ENCODE peak calls at places on chromosomes 11 and 22, in nine cellular contexts. V, B, K, W, P, E, Z, S and H are unnamed samples.

GRCh38 chr11:128848815-128849455 is 18.2 kb downstream of the KCNJ1 start:
- DNase-seq in V (peak), B (peak), K (peak), W (peak), P (peak), E (peak), Z (peak), S (peak), H (no peak)

GRCh38 chr11:134330611-134331564 is 900 bp upstream of the GLB1L2 start:
- DNase-seq in V (no peak), B (no peak), K (no peak), W (no peak), P (no peak), E (no peak), Z (no peak), S (no peak), H (no peak)

GRCh38 chr11:110355011-110355744 is 58.8 kb upstream of the RDX start:
- DNase-seq in V (no peak), B (no peak), K (no peak), W (no peak), P (no peak), E (no peak), Z (no peak), S (no peak), H (no peak)

GRCh38 chr11:134920851-134921608 is 509.0 kb upstream of the B3GAT1 start:
- DNase-seq in V (no peak), B (no peak), K (no peak), W (no peak), P (no peak), E (no peak), Z (no peak), S (no peak), H (no peak)

GRCh38 chr22:47269689-47270088 is 507.2 kb downstream of the TBC1D22A start:
- DNase-seq in V (no peak), B (no peak), K (no peak), W (no peak), P (no peak), E (no peak), Z (no peak), S (no peak), H (no peak)

GRCh38 chr11:72953631-72954030 is 139.4 kb downstream of the ATG16L2 start:
- DNase-seq in V (no peak), B (no peak), K (no peak), W (no peak), P (no peak), E (no peak), Z (no peak), S (no peak), H (no peak)

GRCh38 chr11:1117970-1118369 is 39.8 kb upstream of the MUC5AC start:
- DNase-seq in V (peak), B (no peak), K (no peak), W (no peak), P (no peak), E (no peak), Z (no peak), S (no peak), H (no peak)

GRCh38 chr11:76799061-76799804 is 16.1 kb downstream of the TSKU start:
- DNase-seq in V (peak), B (peak), K (peak), W (peak), P (peak), E (peak), Z (peak), S (peak), H (peak)

GRCh38 chr11:9280655-9281301 is 15.6 kb upstream of the DENND5A start:
- DNase-seq in V (no peak), B (no peak), K (no peak), W (no peak), P (peak), E (peak), Z (peak), S (peak), H (no peak)

GRCh38 chr11:117074122-117074521 is 24.1 kb downstream of the SIK3 start:
- DNase-seq in V (no peak), B (no peak), K (no peak), W (no peak), P (no peak), E (no peak), Z (no peak), S (no peak), H (no peak)

GRCh38 chr11:64222651-64223000 is 3.4 kb downstream of the TRPT1 start:
- DNase-seq in V (no peak), B (no peak), K (no peak), W (no peak), P (no peak), E (no peak), Z (no peak), S (no peak), H (no peak)

GRCh38 chr11:63961608-63962412 is 12.6 kb upstream of the COX8A start:
- DNase-seq in V (no peak), B (no peak), K (no peak), W (no peak), P (no peak), E (no peak), Z (no peak), S (no peak), H (no peak)

GRCh38 chr11:119356349-119357031 is 10.0 kb upstream of the MFRP start:
- DNase-seq in V (peak), B (peak), K (peak), W (peak), P (peak), E (peak), Z (peak), S (peak), H (peak)

GRCh38 chr11:43842021-43842420 is 38.6 kb upstream of the ALKBH3 start:
- DNase-seq in V (no peak), B (no peak), K (no peak), W (no peak), P (no peak), E (no peak), Z (no peak), S (no peak), H (no peak)

GRCh38 chr22:18057568-18058209 is 20.1 kb upstream of the PEX26 start:
- DNase-seq in V (no peak), B (no peak), K (no peak), W (no peak), P (no peak), E (peak), Z (peak), S (peak), H (peak)

GRCh38 chr11:102568851-102569250 is 38.3 kb upstream of the MMP7 start:
- DNase-seq in V (no peak), B (no peak), K (no peak), W (no peak), P (no peak), E (no peak), Z (no peak), S (no peak), H (no peak)

GRCh38 chr22:28793976-28794584 is 6.3 kb downstream of the XBP1 start:
- DNase-seq in V (no peak), B (no peak), K (no peak), W (no peak), P (no peak), E (no peak), Z (no peak), S (no peak), H (no peak)

GRCh38 chr11:35822815-35823495 is 120.9 kb upstream of the LDLRAD3 start:
- DNase-seq in V (no peak), B (no peak), K (no peak), W (no peak), P (no peak), E (no peak), Z (no peak), S (no peak), H (no peak)

GRCh38 chr11:71311176-71311925 is 59.0 kb upstream of the SHANK2 start:
- DNase-seq in V (no peak), B (no peak), K (peak), W (no peak), P (no peak), E (no peak), Z (no peak), S (no peak), H (no peak)

GRCh38 chr11:10208045-10208674 is 85.9 kb downstream of the SBF2 start:
- DNase-seq in V (no peak), B (no peak), K (no peak), W (no peak), P (no peak), E (peak), Z (peak), S (peak), H (no peak)

GRCh38 chr11:61972796-61973602 is 5.6 kb upstream of the FTH1 start:
- DNase-seq in V (no peak), B (no peak), K (peak), W (no peak), P (no peak), E (peak), Z (peak), S (no peak), H (no peak)

GRCh38 chr11:35682230-35683195 is 19.9 kb downstream of the TRIM44 start:
- DNase-seq in V (no peak), B (no peak), K (no peak), W (no peak), P (no peak), E (peak), Z (no peak), S (no peak), H (no peak)

GRCh38 chr11:126186708-126187481 is 24.6 kb downstream of the RPUSD4 start:
- DNase-seq in V (peak), B (no peak), K (no peak), W (no peak), P (no peak), E (no peak), Z (no peak), S (no peak), H (no peak)

GRCh38 chr11:128174465-128175101 is 412.8 kb downstream of the ETS1 start:
- DNase-seq in V (peak), B (no peak), K (no peak), W (no peak), P (no peak), E (no peak), Z (no peak), S (no peak), H (no peak)

GRCh38 chr11:57751676-57752253 is at the start of gene BTBD18:
- DNase-seq in V (peak), B (no peak), K (no peak), W (no peak), P (no peak), E (peak), Z (peak), S (peak), H (no peak)

GRCh38 chr11:22433066-22433450 is 94.9 kb downstream of the SLC17A6 start:
- DNase-seq in V (no peak), B (no peak), K (no peak), W (no peak), P (no peak), E (no peak), Z (no peak), S (no peak), H (no peak)

GRCh38 chr22:44625981-44626687 is 75.9 kb upstream of the PRR5 start:
- DNase-seq in V (peak), B (peak), K (peak), W (peak), P (peak), E (peak), Z (peak), S (peak), H (peak)

GRCh38 chr22:31952459-31952858 is 8.1 kb downstream of the YWHAH start:
- DNase-seq in V (no peak), B (no peak), K (no peak), W (no peak), P (no peak), E (peak), Z (peak), S (no peak), H (no peak)

GRCh38 chr11:31106963-31107576 is 262.5 kb downstream of the DCDC1 start:
- DNase-seq in V (peak), B (no peak), K (peak), W (no peak), P (peak), E (peak), Z (peak), S (peak), H (no peak)